ENCODE peak calls at places on chromosomes 4 and X, in five cellular contexts. M is suprapubic skin, X is K562, Y is upper lobe of left lung, J is stomach. B is an unnamed sample.

GRCh38 chr4:115113382-115114106 is at the start of gene NDST4:
- DNase-seq in Y (no peak), X (no peak), M (no peak), J (no peak), B (no peak)

GRCh38 chrX:103686199-103687072 is at the start of gene MORF4L2:
- DNase-seq in X (peak; percentile 92), M (peak; percentile 95), J (peak; percentile 89), Y (peak; percentile 93), B (peak; percentile 93)

GRCh38 chr4:14177987-14178386 is 550.5 kb upstream of the BOD1L1 start:
- DNase-seq in Y (no peak), J (no peak), M (no peak), X (no peak), B (peak; percentile 15)

GRCh38 chrX:134158821-134159512 is 78.0 kb upstream of the CCDC160 start:
- DNase-seq in X (no peak), M (no peak), Y (no peak), J (no peak), B (no peak)

GRCh38 chr4:6366581-6366980 is 96.9 kb downstream of the WFS1 start:
- DNase-seq in J (no peak), Y (no peak), X (no peak), M (no peak), B (no peak)

GRCh38 chrX:13571136-13571535 is 1.7 kb downstream of the EGFL6 start:
- DNase-seq in M (no peak), X (no peak), J (no peak), Y (no peak), B (no peak)

GRCh38 chr4:175884048-175884447 is 72.0 kb upstream of the GPM6A start:
- DNase-seq in M (no peak), X (no peak), Y (no peak), J (no peak), B (no peak)

GRCh38 chrX:119606508-119607389 is 525 bp upstream of the NKRF start:
- DNase-seq in Y (no peak), J (no peak), M (no peak), X (no peak), B (no peak)

GRCh38 chrX:153687121-153688039 is at the start of gene SLC6A8:
- DNase-seq in Y (peak; percentile 51), J (peak; percentile 74), M (no peak), X (peak; percentile 90), B (peak; percentile 71)

GRCh38 chrX:9928083-9928482 is 39.1 kb upstream of the CLDN34 start:
- DNase-seq in X (no peak), J (no peak), M (no peak), Y (no peak), B (no peak)

GRCh38 chr4:38670939-38671593 is 7.1 kb downstream of the KLF3 start:
- DNase-seq in X (no peak), M (no peak), Y (peak; percentile 62), J (peak; percentile 53), B (peak; percentile 51)

GRCh38 chrX:150902434-150903109 is 4.1 kb upstream of the CD99L2 start:
- DNase-seq in J (no peak), Y (no peak), M (no peak), X (no peak), B (no peak)

GRCh38 chrX:13123857-13124345 is 79.5 kb upstream of the FAM9C start:
- DNase-seq in J (no peak), Y (no peak), M (no peak), X (no peak), B (no peak)

GRCh38 chr4:183554878-183555585 is 50.2 kb downstream of the ING2 start:
- DNase-seq in M (no peak), X (no peak), J (no peak), Y (peak; percentile 74), B (no peak)

GRCh38 chr4:53905281-53905934 is 159.0 kb downstream of the CHIC2 start:
- DNase-seq in J (no peak), Y (no peak), X (no peak), M (no peak), B (no peak)

GRCh38 chrX:138008280-138008679 is 442.4 kb downstream of the ZIC3 start:
- DNase-seq in Y (no peak), J (no peak), M (no peak), X (no peak), B (no peak)

GRCh38 chrX:46627700-46628405 is 54.3 kb downstream of the CHST7 start:
- DNase-seq in J (no peak), Y (no peak), X (no peak), M (peak; percentile 70), B (no peak)
- H3K4me3 ChIP-seq in J (no peak overlapping the region), Y (no peak overlapping the region), X (no peak overlapping the region), M (no peak overlapping the region), B (no peak overlapping the region)

GRCh38 chrX:57595381-57595811 is 3.6 kb downstream of the ZXDB start:
- DNase-seq in J (no peak), X (no peak), Y (no peak), M (no peak), B (no peak)
- TF ChIP-seq EP300 in J (no peak), X (no peak), Y (no peak), M (no peak), B (no peak)

DNA sequence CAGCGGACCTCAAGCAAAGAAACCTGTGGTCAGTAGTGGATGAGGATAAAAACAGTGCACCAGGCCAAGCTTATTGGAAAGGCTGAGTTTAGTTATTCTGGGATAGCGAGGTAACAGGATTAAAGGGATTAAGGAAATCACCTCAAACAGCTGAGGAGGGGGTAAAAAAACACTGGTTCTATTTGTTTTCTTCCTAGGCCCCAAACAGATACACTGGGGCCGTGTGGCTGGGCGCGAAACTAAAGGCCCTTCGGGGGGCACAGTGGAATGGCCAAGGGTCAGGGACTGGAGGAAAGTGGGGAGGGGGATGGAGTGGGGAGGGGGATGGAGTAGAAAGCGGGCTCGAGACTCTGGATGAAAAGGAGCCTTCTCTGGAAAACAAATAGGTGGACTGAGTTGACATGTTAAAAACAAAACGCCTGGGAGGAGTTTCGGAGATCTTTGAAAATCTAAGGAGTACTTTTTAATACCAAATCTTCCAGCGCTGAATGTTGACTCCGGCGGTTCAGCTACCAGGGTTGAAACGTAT is 2.9 kb downstream of the SOX3 start:
- DNase-seq in X (no peak), J (no peak), Y (no peak), M (no peak), B (no peak)
- H3K4me3 ChIP-seq in X (no peak overlapping the region), J (no peak overlapping the region), Y (no peak overlapping the region), M (no peak overlapping the region), B (no peak overlapping the region)

GRCh38 chr4:98275129-98275528 is 13.9 kb downstream of the RAP1GDS1 start:
- DNase-seq in J (no peak), X (no peak), Y (no peak), M (no peak), B (no peak)
- TF ChIP-seq EP300 in J (no peak), X (no peak), Y (no peak), M (no peak), B (no peak)

GRCh38 chr4:184817494-184818215 is 8.1 kb downstream of the ACSL1 start:
- DNase-seq in J (no peak), Y (no peak), M (no peak), X (peak; percentile 38), B (no peak)
- H3K4me3 ChIP-seq in J (no peak overlapping the region), Y (no peak overlapping the region), M (no peak overlapping the region), X (no peak overlapping the region), B (no peak overlapping the region)

GRCh38 chr4:24876431-24876830 is 36.4 kb downstream of the CCDC149 start:
- DNase-seq in X (no peak), Y (peak; percentile 70), J (no peak), M (no peak), B (no peak)
- TF ChIP-seq EP300 in X (no peak), Y (no peak), J (no peak), M (no peak), B (no peak)

B was measured in transverse colon.